ENCODE peak calls at places on chromosomes 16 and 17, in nine cellular contexts. X is stimulated activated CD4-positive, alpha-beta T cell treated with anti-CD3 and anti-CD28 coated beads, TNF-alpha, amount 100 ng/mL, for 1 hour; R is hepatic stellate cell; Z is SHP77; Y is tibial artery; U is LoVo; A is nucleus accumbens; H is progenitor cell of endocrine pancreas; T is SK-N-DZ. B is an unnamed sample.

GRCh38 chr16:51290886-51291285 is 139.8 kb upstream of the SALL1 start:
- DNase-seq in H (no peak), Y (no peak), R (no peak), X (no peak), U (no peak), T (no peak), A (no peak), Z (no peak), B (no peak)

GRCh38 chr17:42312035-42312284 is 23.7 kb downstream of the STAT5A start:
- DNase-seq in A (no peak), X (no peak), T (no peak), Z (no peak), R (no peak), H (no peak), Y (no peak), U (no peak), B (no peak)

GRCh38 chr16:81163671-81164070 is 67.5 kb upstream of the GCSH start:
- DNase-seq in R (no peak), U (no peak), H (no peak), Z (no peak), A (no peak), T (no peak), X (no peak), Y (no peak), B (no peak)

GRCh38 chr16:15498427-15499175 is 64.2 kb downstream of the BMERB1 start:
- DNase-seq in U (no peak), R (no peak), A (no peak), Y (no peak), Z (no peak), T (no peak), X (no peak), H (no peak), B (no peak)

GRCh38 chr16:9039208-9039607 is 52.2 kb upstream of the HAPSTR1 start:
- DNase-seq in T (no peak), X (no peak), A (no peak), Z (no peak), R (no peak), U (no peak), Y (no peak), H (no peak), B (no peak)

GRCh38 chr17:18246880-18247612 is 11.5 kb downstream of the FLII start:
- DNase-seq in A (no peak), U (no peak), H (no peak), Y (no peak), Z (peak; percentile 44), X (no peak), R (peak; percentile 41), T (peak; percentile 65), B (peak; percentile 69)

GRCh38 chr16:81445143-81445922 is 725 bp downstream of the CMIP start:
- DNase-seq in X (no peak), U (peak; percentile 49), A (no peak), R (peak; percentile 73), H (peak; percentile 33), Z (no peak), Y (no peak), T (no peak), B (peak; percentile 67)

GRCh38 chr17:39904990-39905288 is 13.5 kb downstream of the GSDMB start:
- DNase-seq in R (no peak), A (no peak), H (no peak), X (no peak), T (no peak), Y (no peak), U (no peak), Z (no peak), B (no peak)

GRCh38 chr17:58648236-58648635 is 43.6 kb downstream of the TEX14 start:
- DNase-seq in R (no peak), A (no peak), Z (no peak), U (no peak), X (no peak), Y (no peak), T (no peak), H (no peak), B (no peak)

GRCh38 chr17:81603846-81604610 is 32.9 kb downstream of the NPLOC4 start:
- DNase-seq in A (no peak), Y (no peak), U (no peak), Z (no peak), R (no peak), H (no peak), T (no peak), X (no peak), B (no peak)

GRCh38 chr17:18992454-18993130 is 12.0 kb downstream of the FAM83G start:
- DNase-seq in T (no peak), Y (no peak), X (no peak), R (no peak), Z (no peak), A (no peak), H (no peak), U (no peak), B (peak; percentile 65)

GRCh38 chr16:81610144-81610842 is 165.7 kb downstream of the CMIP start:
- DNase-seq in A (peak; percentile 69), T (no peak), U (no peak), X (no peak), R (peak; percentile 93), Y (peak; percentile 82), Z (no peak), H (no peak), B (no peak)

GRCh38 chr17:75412455-75413317 is 7.2 kb upstream of the GRB2 start:
- DNase-seq in X (no peak), A (no peak), R (peak; percentile 56), T (peak; percentile 82), Y (peak; percentile 59), H (peak; percentile 51), U (peak; percentile 65), Z (peak; percentile 77), B (peak; percentile 70)

GRCh38 chr17:45432405-45433113 is at the start of gene ARHGAP27:
- DNase-seq in A (no peak), U (peak; percentile 38), H (no peak), T (no peak), R (no peak), Y (peak; percentile 51), Z (peak; percentile 36), X (no peak), B (no peak)

GRCh38 chr16:30923554-30924085 is at the start of gene FBXL19:
- DNase-seq in T (no peak), Z (no peak), X (no peak), U (no peak), Y (peak; percentile 39), R (no peak), A (no peak), H (peak; percentile 50), B (no peak)

GRCh38 chr17:4806770-4807533 is at the start of gene PLD2:
- DNase-seq in U (peak; percentile 87), H (peak; percentile 82), A (peak; percentile 70), T (peak; percentile 84), R (peak; percentile 98), Y (peak; percentile 85), Z (peak; percentile 93), X (peak; percentile 70), B (peak; percentile 100)

GRCh38 chr16:89378947-89379771 is 111.2 kb downstream of the ANKRD11 start:
- DNase-seq in T (no peak), Y (peak; percentile 42), A (no peak), X (no peak), R (no peak), Z (no peak), U (no peak), H (no peak), B (no peak)

GRCh38 chr16:57224651-57225335 is 20.3 kb upstream of the ARL2BP start:
- DNase-seq in Z (no peak), T (no peak), H (no peak), U (no peak), R (no peak), A (no peak), Y (no peak), X (no peak), B (no peak)

B was measured in GM19239.